ENCODE peak calls at places on chromosome 17, in eight cellular contexts. One of them, this sample, is unnamed.

GRCh38 chr17:81540676-81541027 is 11.5 kb downstream of the FAAP100 start:
- DNase-seq in cardiac muscle cell: no peak
- DNase-seq in CD4-positive, alpha-beta T cell: no peak
- DNase-seq in left lung: no peak
- DNase-seq in H9: no peak
- DNase-seq in pancreas: peak
- DNase-seq in psoas muscle: no peak
- DNase-seq in body of pancreas: no peak
- DNase-seq in this sample: no peak

GRCh38 chr17:81514735-81515529 is 2.3 kb upstream of the ACTG1 start:
- DNase-seq in CD4-positive, alpha-beta T cell: peak
- DNase-seq in cardiac muscle cell: peak
- DNase-seq in left lung: peak
- DNase-seq in pancreas: peak
- DNase-seq in body of pancreas: peak
- DNase-seq in H9: peak
- DNase-seq in psoas muscle: peak
- DNase-seq in this sample: no peak

GRCh38 chr17:31452101-31452500 is 60.6 kb downstream of the RAB11FIP4 start:
- DNase-seq in H9: no peak
- DNase-seq in CD4-positive, alpha-beta T cell: no peak
- DNase-seq in pancreas: no peak
- DNase-seq in psoas muscle: no peak
- DNase-seq in cardiac muscle cell: no peak
- DNase-seq in left lung: no peak
- DNase-seq in body of pancreas: no peak
- DNase-seq in this sample: no peak

GRCh38 chr17:50103941-50104340 is 8.8 kb downstream of the PDK2 start:
- DNase-seq in H9: no peak
- DNase-seq in cardiac muscle cell: no peak
- DNase-seq in CD4-positive, alpha-beta T cell: no peak
- DNase-seq in left lung: no peak
- DNase-seq in pancreas: no peak
- DNase-seq in psoas muscle: no peak
- DNase-seq in body of pancreas: no peak
- DNase-seq in this sample: no peak

GRCh38 chr17:72151565-72152391 is 31.0 kb downstream of the SOX9 start:
- DNase-seq in psoas muscle: peak
- DNase-seq in left lung: peak
- DNase-seq in body of pancreas: peak
- DNase-seq in H9: peak
- DNase-seq in CD4-positive, alpha-beta T cell: no peak
- DNase-seq in cardiac muscle cell: peak
- DNase-seq in pancreas: peak
- DNase-seq in this sample: no peak

GRCh38 chr17:4394208-4395110 is 28.0 kb upstream of the UBE2G1 start:
- DNase-seq in body of pancreas: no peak
- DNase-seq in cardiac muscle cell: no peak
- DNase-seq in pancreas: no peak
- DNase-seq in H9: no peak
- DNase-seq in psoas muscle: no peak
- DNase-seq in left lung: no peak
- DNase-seq in CD4-positive, alpha-beta T cell: no peak
- DNase-seq in this sample: no peak

GRCh38 chr17:71287246-71287828 is 833.5 kb upstream of the SOX9 start:
- DNase-seq in H9: peak
- DNase-seq in pancreas: no peak
- DNase-seq in left lung: no peak
- DNase-seq in body of pancreas: no peak
- DNase-seq in cardiac muscle cell: peak
- DNase-seq in CD4-positive, alpha-beta T cell: no peak
- DNase-seq in psoas muscle: no peak
- DNase-seq in this sample: no peak

GRCh38 chr17:7290166-7290565 is 4.3 kb downstream of the YBX2 start:
- DNase-seq in CD4-positive, alpha-beta T cell: no peak
- DNase-seq in H9: no peak
- DNase-seq in cardiac muscle cell: no peak
- DNase-seq in pancreas: no peak
- DNase-seq in left lung: no peak
- DNase-seq in body of pancreas: no peak
- DNase-seq in psoas muscle: no peak
- DNase-seq in this sample: no peak

GRCh38 chr17:39261286-39261685 is 35.5 kb upstream of the STAC2 start:
- DNase-seq in left lung: no peak
- DNase-seq in pancreas: no peak
- DNase-seq in cardiac muscle cell: no peak
- DNase-seq in psoas muscle: no peak
- DNase-seq in CD4-positive, alpha-beta T cell: no peak
- DNase-seq in body of pancreas: no peak
- DNase-seq in H9: peak
- DNase-seq in this sample: no peak

GRCh38 chr17:62916684-62917571 is 49.1 kb upstream of the TANC2 start:
- DNase-seq in H9: no peak
- DNase-seq in left lung: no peak
- DNase-seq in cardiac muscle cell: peak
- DNase-seq in pancreas: no peak
- DNase-seq in psoas muscle: no peak
- DNase-seq in CD4-positive, alpha-beta T cell: no peak
- DNase-seq in body of pancreas: no peak
- DNase-seq in this sample: no peak

GRCh38 chr17:59365383-59365981 is 34.0 kb downstream of the YPEL2 start:
- DNase-seq in body of pancreas: no peak
- DNase-seq in left lung: no peak
- DNase-seq in cardiac muscle cell: no peak
- DNase-seq in H9: no peak
- DNase-seq in pancreas: no peak
- DNase-seq in CD4-positive, alpha-beta T cell: peak
- DNase-seq in psoas muscle: no peak
- DNase-seq in this sample: no peak

GRCh38 chr17:34314279-34314678 is 5.0 kb upstream of the CCL8 start:
- DNase-seq in body of pancreas: no peak
- DNase-seq in cardiac muscle cell: peak
- DNase-seq in psoas muscle: no peak
- DNase-seq in pancreas: no peak
- DNase-seq in left lung: no peak
- DNase-seq in H9: no peak
- DNase-seq in CD4-positive, alpha-beta T cell: no peak
- DNase-seq in this sample: no peak

GRCh38 chr17:82121660-82122629 is 23.9 kb upstream of the FASN start:
- DNase-seq in pancreas: no peak
- DNase-seq in body of pancreas: no peak
- DNase-seq in left lung: no peak
- DNase-seq in CD4-positive, alpha-beta T cell: no peak
- DNase-seq in H9: no peak
- DNase-seq in cardiac muscle cell: no peak
- DNase-seq in psoas muscle: no peak
- DNase-seq in this sample: no peak

GRCh38 chr17:70563301-70563820 is 394.0 kb downstream of the KCNJ2 start:
- DNase-seq in body of pancreas: no peak
- DNase-seq in pancreas: no peak
- DNase-seq in left lung: no peak
- DNase-seq in psoas muscle: no peak
- DNase-seq in CD4-positive, alpha-beta T cell: no peak
- DNase-seq in H9: no peak
- DNase-seq in cardiac muscle cell: no peak
- DNase-seq in this sample: no peak

GRCh38 chr17:77546772-77547201 is 406.0 kb downstream of the SEC14L1 start:
- DNase-seq in pancreas: no peak
- DNase-seq in CD4-positive, alpha-beta T cell: no peak
- DNase-seq in body of pancreas: no peak
- DNase-seq in cardiac muscle cell: peak
- DNase-seq in psoas muscle: no peak
- DNase-seq in H9: peak
- DNase-seq in left lung: no peak
- DNase-seq in this sample: peak

GRCh38 chr17:68318103-68318991 is 27.1 kb downstream of the ARSG start:
- DNase-seq in psoas muscle: peak
- DNase-seq in cardiac muscle cell: peak
- DNase-seq in body of pancreas: peak
- DNase-seq in CD4-positive, alpha-beta T cell: no peak
- DNase-seq in left lung: no peak
- DNase-seq in pancreas: no peak
- DNase-seq in H9: no peak
- DNase-seq in this sample: no peak

GRCh38 chr17:56676807-56677206 is 83.3 kb downstream of the NOG start:
- DNase-seq in psoas muscle: no peak
- DNase-seq in pancreas: no peak
- DNase-seq in cardiac muscle cell: no peak
- DNase-seq in left lung: no peak
- DNase-seq in CD4-positive, alpha-beta T cell: no peak
- DNase-seq in H9: no peak
- DNase-seq in body of pancreas: no peak
- DNase-seq in this sample: no peak
- TF ChIP-seq CTCF in psoas muscle: peak
- TF ChIP-seq CTCF in pancreas: no peak
- TF ChIP-seq CTCF in cardiac muscle cell: no peak
- TF ChIP-seq CTCF in left lung: no peak
- TF ChIP-seq CTCF in CD4-positive, alpha-beta T cell: no peak
- TF ChIP-seq CTCF in H9: no peak
- TF ChIP-seq CTCF in body of pancreas: no peak
- TF ChIP-seq CTCF in this sample: no peak

DNA sequence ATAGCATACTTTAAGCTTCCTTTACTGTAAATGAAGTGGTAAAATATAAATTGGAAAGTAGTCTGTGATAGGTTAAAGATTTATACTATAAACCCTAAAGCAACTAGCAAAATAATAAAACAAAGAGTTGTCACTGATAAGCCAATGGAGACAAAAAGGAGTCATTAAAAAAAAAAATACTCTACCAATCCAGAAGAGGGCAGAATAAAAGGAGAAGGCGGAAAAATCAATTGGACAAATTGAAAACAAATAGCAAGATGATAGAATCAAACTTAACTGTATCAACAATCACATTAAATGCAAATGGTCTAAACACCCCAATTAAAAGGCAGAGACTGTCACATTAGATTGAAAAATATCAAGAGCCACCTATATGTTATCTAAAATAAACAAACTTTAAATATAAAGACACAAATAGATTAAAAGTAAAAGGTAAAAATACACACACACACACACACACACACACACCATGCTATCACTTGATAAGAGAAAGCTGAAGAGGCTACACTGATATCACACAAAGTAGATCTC is 71.8 kb downstream of the CACNG1 start:
- DNase-seq in pancreas: no peak
- DNase-seq in CD4-positive, alpha-beta T cell: no peak
- DNase-seq in cardiac muscle cell: no peak
- DNase-seq in left lung: no peak
- DNase-seq in H9: no peak
- DNase-seq in body of pancreas: no peak
- DNase-seq in psoas muscle: no peak
- DNase-seq in this sample: no peak
- TF ChIP-seq CTCF in pancreas: no peak
- TF ChIP-seq CTCF in CD4-positive, alpha-beta T cell: no peak
- TF ChIP-seq CTCF in cardiac muscle cell: no peak
- TF ChIP-seq CTCF in left lung: no peak
- TF ChIP-seq CTCF in H9: peak
- TF ChIP-seq CTCF in body of pancreas: no peak
- TF ChIP-seq CTCF in psoas muscle: no peak
- TF ChIP-seq CTCF in this sample: peak

GRCh38 chr17:45425125-45425983 is 7.3 kb downstream of the ARHGAP27 start:
- DNase-seq in H9: peak
- DNase-seq in CD4-positive, alpha-beta T cell: peak
- DNase-seq in psoas muscle: no peak
- DNase-seq in cardiac muscle cell: peak
- DNase-seq in left lung: peak
- DNase-seq in pancreas: peak
- DNase-seq in body of pancreas: peak
- DNase-seq in this sample: peak
- TF ChIP-seq CTCF in H9: peak
- TF ChIP-seq CTCF in CD4-positive, alpha-beta T cell: no peak
- TF ChIP-seq CTCF in psoas muscle: no peak
- TF ChIP-seq CTCF in cardiac muscle cell: peak
- TF ChIP-seq CTCF in left lung: peak
- TF ChIP-seq CTCF in pancreas: no peak
- TF ChIP-seq CTCF in body of pancreas: peak
- TF ChIP-seq CTCF in this sample: peak

GRCh38 chr17:45160505-45161287 is 979 bp upstream of the HEXIM2 start:
- DNase-seq in cardiac muscle cell: peak
- DNase-seq in psoas muscle: peak
- DNase-seq in H9: peak
- DNase-seq in CD4-positive, alpha-beta T cell: peak
- DNase-seq in left lung: peak
- DNase-seq in pancreas: peak
- DNase-seq in body of pancreas: peak
- DNase-seq in this sample: peak
- TF ChIP-seq CTCF in cardiac muscle cell: no peak
- TF ChIP-seq CTCF in psoas muscle: peak
- TF ChIP-seq CTCF in H9: peak
- TF ChIP-seq CTCF in CD4-positive, alpha-beta T cell: no peak
- TF ChIP-seq CTCF in left lung: no peak
- TF ChIP-seq CTCF in pancreas: no peak
- TF ChIP-seq CTCF in body of pancreas: peak
- TF ChIP-seq CTCF in this sample: peak

DNA sequence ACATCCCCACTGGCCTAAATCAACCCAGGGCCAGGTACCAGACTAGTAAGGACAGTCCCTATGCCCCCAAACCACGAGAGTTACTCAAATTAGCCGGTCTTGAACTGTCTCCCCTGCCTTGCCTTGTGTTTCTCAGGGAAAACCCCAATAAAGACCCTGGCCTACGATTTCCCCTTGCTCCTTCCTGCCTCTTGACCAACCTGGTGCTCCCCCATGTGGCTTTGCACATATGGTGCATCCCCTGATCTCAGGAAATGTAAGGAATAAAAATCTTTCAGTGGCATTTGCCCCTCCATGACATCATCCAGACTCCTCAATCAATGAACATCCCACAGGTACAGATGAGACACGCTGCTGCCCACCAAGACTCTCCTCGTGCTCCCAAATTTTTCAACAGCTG is 87.9 kb downstream of the ZNF18 start:
- DNase-seq in H9: peak
- DNase-seq in pancreas: no peak
- DNase-seq in body of pancreas: no peak
- DNase-seq in cardiac muscle cell: no peak
- DNase-seq in left lung: no peak
- DNase-seq in CD4-positive, alpha-beta T cell: no peak
- DNase-seq in psoas muscle: no peak
- DNase-seq in this sample: no peak
- TF ChIP-seq CTCF in H9: peak
- TF ChIP-seq CTCF in pancreas: no peak
- TF ChIP-seq CTCF in body of pancreas: no peak
- TF ChIP-seq CTCF in cardiac muscle cell: no peak
- TF ChIP-seq CTCF in left lung: no peak
- TF ChIP-seq CTCF in CD4-positive, alpha-beta T cell: no peak
- TF ChIP-seq CTCF in psoas muscle: no peak
- TF ChIP-seq CTCF in this sample: no peak